ENCODE peak calls at places on chromosome 12, in eight cellular contexts. One of them, this sample, is unnamed.

GRCh38 chr12:122841544-122842321 is 6.5 kb downstream of the HIP1R start:
- DNase-seq in uterus: no peak
- DNase-seq in GM04504: peak; percentile 64
- DNase-seq in GM12865: no peak
- DNase-seq in activated CD4-positive, alpha-beta T cell treated with anti-CD3 and anti-CD28 coated beads, Interleukin-2, amount 50 U/mL, for 4 hours: no peak
- DNase-seq in HEK293T: no peak
- DNase-seq in right cardiac atrium: no peak
- DNase-seq in CD8-positive, alpha-beta memory T cell: no peak
- DNase-seq in this sample: no peak

GRCh38 chr12:98644433-98644711 is 216 bp downstream of the IKBIP start:
- DNase-seq in GM12865: no peak
- DNase-seq in GM04504: peak; percentile 24
- DNase-seq in uterus: no peak
- DNase-seq in CD8-positive, alpha-beta memory T cell: no peak
- DNase-seq in activated CD4-positive, alpha-beta T cell treated with anti-CD3 and anti-CD28 coated beads, Interleukin-2, amount 50 U/mL, for 4 hours: no peak
- DNase-seq in right cardiac atrium: no peak
- DNase-seq in HEK293T: no peak
- DNase-seq in this sample: peak; percentile 73

GRCh38 chr12:53518381-53518780 is 11.1 kb upstream of the NPFF start:
- DNase-seq in right cardiac atrium: no peak
- DNase-seq in uterus: no peak
- DNase-seq in GM12865: no peak
- DNase-seq in CD8-positive, alpha-beta memory T cell: no peak
- DNase-seq in GM04504: no peak
- DNase-seq in HEK293T: no peak
- DNase-seq in activated CD4-positive, alpha-beta T cell treated with anti-CD3 and anti-CD28 coated beads, Interleukin-2, amount 50 U/mL, for 4 hours: no peak
- DNase-seq in this sample: no peak

GRCh38 chr12:101050631-101051030 is 159.4 kb downstream of the SLC5A8 start:
- DNase-seq in right cardiac atrium: no peak
- DNase-seq in HEK293T: no peak
- DNase-seq in CD8-positive, alpha-beta memory T cell: no peak
- DNase-seq in activated CD4-positive, alpha-beta T cell treated with anti-CD3 and anti-CD28 coated beads, Interleukin-2, amount 50 U/mL, for 4 hours: no peak
- DNase-seq in uterus: no peak
- DNase-seq in GM04504: no peak
- DNase-seq in GM12865: no peak
- DNase-seq in this sample: no peak

GRCh38 chr12:3273409-3273853 is 196.3 kb downstream of the TSPAN9 start:
- DNase-seq in GM04504: no peak
- DNase-seq in activated CD4-positive, alpha-beta T cell treated with anti-CD3 and anti-CD28 coated beads, Interleukin-2, amount 50 U/mL, for 4 hours: no peak
- DNase-seq in CD8-positive, alpha-beta memory T cell: no peak
- DNase-seq in GM12865: no peak
- DNase-seq in HEK293T: no peak
- DNase-seq in right cardiac atrium: peak; percentile 62
- DNase-seq in uterus: no peak
- DNase-seq in this sample: no peak

GRCh38 chr12:119748512-119748911 is 80.6 kb downstream of the PRKAB1 start:
- DNase-seq in GM12865: no peak
- DNase-seq in right cardiac atrium: no peak
- DNase-seq in activated CD4-positive, alpha-beta T cell treated with anti-CD3 and anti-CD28 coated beads, Interleukin-2, amount 50 U/mL, for 4 hours: no peak
- DNase-seq in CD8-positive, alpha-beta memory T cell: no peak
- DNase-seq in HEK293T: no peak
- DNase-seq in uterus: no peak
- DNase-seq in GM04504: no peak
- DNase-seq in this sample: no peak

GRCh38 chr12:26631846-26632245 is 201.1 kb downstream of the ITPR2 start:
- DNase-seq in uterus: no peak
- DNase-seq in GM12865: no peak
- DNase-seq in CD8-positive, alpha-beta memory T cell: no peak
- DNase-seq in GM04504: peak; percentile 57
- DNase-seq in activated CD4-positive, alpha-beta T cell treated with anti-CD3 and anti-CD28 coated beads, Interleukin-2, amount 50 U/mL, for 4 hours: no peak
- DNase-seq in right cardiac atrium: no peak
- DNase-seq in HEK293T: no peak
- DNase-seq in this sample: peak; percentile 67

GRCh38 chr12:12384601-12385321 is 27.9 kb downstream of the BORCS5 start:
- DNase-seq in GM12865: peak; percentile 35
- DNase-seq in right cardiac atrium: no peak
- DNase-seq in HEK293T: no peak
- DNase-seq in uterus: no peak
- DNase-seq in activated CD4-positive, alpha-beta T cell treated with anti-CD3 and anti-CD28 coated beads, Interleukin-2, amount 50 U/mL, for 4 hours: no peak
- DNase-seq in GM04504: no peak
- DNase-seq in CD8-positive, alpha-beta memory T cell: peak; percentile 33
- DNase-seq in this sample: no peak

GRCh38 chr12:88908345-88908744 is 328.1 kb upstream of the KITLG start:
- DNase-seq in uterus: no peak
- DNase-seq in GM12865: no peak
- DNase-seq in GM04504: no peak
- DNase-seq in activated CD4-positive, alpha-beta T cell treated with anti-CD3 and anti-CD28 coated beads, Interleukin-2, amount 50 U/mL, for 4 hours: no peak
- DNase-seq in right cardiac atrium: no peak
- DNase-seq in CD8-positive, alpha-beta memory T cell: no peak
- DNase-seq in HEK293T: no peak
- DNase-seq in this sample: no peak

GRCh38 chr12:113664224-113664681 is 192.6 kb upstream of the LHX5 start:
- DNase-seq in GM12865: no peak
- DNase-seq in HEK293T: no peak
- DNase-seq in activated CD4-positive, alpha-beta T cell treated with anti-CD3 and anti-CD28 coated beads, Interleukin-2, amount 50 U/mL, for 4 hours: no peak
- DNase-seq in CD8-positive, alpha-beta memory T cell: no peak
- DNase-seq in uterus: no peak
- DNase-seq in GM04504: no peak
- DNase-seq in right cardiac atrium: no peak
- DNase-seq in this sample: no peak

GRCh38 chr12:121729021-121729420 is 16.5 kb downstream of the TMEM120B start:
- DNase-seq in GM12865: no peak
- DNase-seq in right cardiac atrium: no peak
- DNase-seq in uterus: no peak
- DNase-seq in CD8-positive, alpha-beta memory T cell: no peak
- DNase-seq in activated CD4-positive, alpha-beta T cell treated with anti-CD3 and anti-CD28 coated beads, Interleukin-2, amount 50 U/mL, for 4 hours: no peak
- DNase-seq in HEK293T: no peak
- DNase-seq in GM04504: no peak
- DNase-seq in this sample: no peak

GRCh38 chr12:69106482-69107118 is 132.8 kb upstream of the CPSF6 start:
- DNase-seq in HEK293T: no peak
- DNase-seq in uterus: no peak
- DNase-seq in CD8-positive, alpha-beta memory T cell: no peak
- DNase-seq in GM12865: no peak
- DNase-seq in activated CD4-positive, alpha-beta T cell treated with anti-CD3 and anti-CD28 coated beads, Interleukin-2, amount 50 U/mL, for 4 hours: no peak
- DNase-seq in right cardiac atrium: no peak
- DNase-seq in GM04504: no peak
- DNase-seq in this sample: no peak

GRCh38 chr12:87801860-87802720 is 227.1 kb downstream of the C12orf50 start:
- DNase-seq in uterus: no peak
- DNase-seq in right cardiac atrium: no peak
- DNase-seq in CD8-positive, alpha-beta memory T cell: no peak
- DNase-seq in HEK293T: no peak
- DNase-seq in GM12865: no peak
- DNase-seq in GM04504: no peak
- DNase-seq in activated CD4-positive, alpha-beta T cell treated with anti-CD3 and anti-CD28 coated beads, Interleukin-2, amount 50 U/mL, for 4 hours: no peak
- DNase-seq in this sample: peak; percentile 45

GRCh38 chr12:20620311-20620710 is 74.8 kb upstream of the SLCO1C1 start:
- DNase-seq in CD8-positive, alpha-beta memory T cell: no peak
- DNase-seq in activated CD4-positive, alpha-beta T cell treated with anti-CD3 and anti-CD28 coated beads, Interleukin-2, amount 50 U/mL, for 4 hours: no peak
- DNase-seq in uterus: no peak
- DNase-seq in GM12865: no peak
- DNase-seq in right cardiac atrium: no peak
- DNase-seq in GM04504: no peak
- DNase-seq in HEK293T: no peak
- DNase-seq in this sample: no peak

GRCh38 chr12:66103011-66103913 is 27.3 kb downstream of the LLPH start:
- DNase-seq in HEK293T: no peak
- DNase-seq in GM12865: peak; percentile 26
- DNase-seq in activated CD4-positive, alpha-beta T cell treated with anti-CD3 and anti-CD28 coated beads, Interleukin-2, amount 50 U/mL, for 4 hours: no peak
- DNase-seq in uterus: no peak
- DNase-seq in CD8-positive, alpha-beta memory T cell: no peak
- DNase-seq in right cardiac atrium: no peak
- DNase-seq in GM04504: no peak
- DNase-seq in this sample: no peak

GRCh38 chr12:94795053-94795452 is 144.7 kb upstream of the TMCC3 start:
- DNase-seq in uterus: no peak
- DNase-seq in CD8-positive, alpha-beta memory T cell: no peak
- DNase-seq in activated CD4-positive, alpha-beta T cell treated with anti-CD3 and anti-CD28 coated beads, Interleukin-2, amount 50 U/mL, for 4 hours: no peak
- DNase-seq in GM12865: no peak
- DNase-seq in right cardiac atrium: no peak
- DNase-seq in GM04504: no peak
- DNase-seq in HEK293T: no peak
- DNase-seq in this sample: no peak

GRCh38 chr12:99915251-99916082 is 69.3 kb downstream of the ANKS1B start:
- DNase-seq in activated CD4-positive, alpha-beta T cell treated with anti-CD3 and anti-CD28 coated beads, Interleukin-2, amount 50 U/mL, for 4 hours: no peak
- DNase-seq in CD8-positive, alpha-beta memory T cell: no peak
- DNase-seq in HEK293T: no peak
- DNase-seq in right cardiac atrium: no peak
- DNase-seq in GM12865: no peak
- DNase-seq in uterus: no peak
- DNase-seq in GM04504: no peak
- DNase-seq in this sample: no peak

GRCh38 chr12:67107751-67108269 is 161.3 kb upstream of the CAND1 start:
- DNase-seq in CD8-positive, alpha-beta memory T cell: no peak
- DNase-seq in HEK293T: no peak
- DNase-seq in GM04504: no peak
- DNase-seq in activated CD4-positive, alpha-beta T cell treated with anti-CD3 and anti-CD28 coated beads, Interleukin-2, amount 50 U/mL, for 4 hours: no peak
- DNase-seq in uterus: no peak
- DNase-seq in GM12865: no peak
- DNase-seq in right cardiac atrium: no peak
- DNase-seq in this sample: no peak

GRCh38 chr12:89239534-89239933 is 112.8 kb downstream of the DUSP6 start:
- DNase-seq in activated CD4-positive, alpha-beta T cell treated with anti-CD3 and anti-CD28 coated beads, Interleukin-2, amount 50 U/mL, for 4 hours: no peak
- DNase-seq in uterus: no peak
- DNase-seq in GM12865: no peak
- DNase-seq in HEK293T: no peak
- DNase-seq in right cardiac atrium: no peak
- DNase-seq in CD8-positive, alpha-beta memory T cell: no peak
- DNase-seq in GM04504: no peak
- DNase-seq in this sample: no peak

GRCh38 chr12:108647199-108647935 is 13.7 kb upstream of the SELPLG start:
- DNase-seq in GM04504: no peak
- DNase-seq in activated CD4-positive, alpha-beta T cell treated with anti-CD3 and anti-CD28 coated beads, Interleukin-2, amount 50 U/mL, for 4 hours: no peak
- DNase-seq in CD8-positive, alpha-beta memory T cell: no peak
- DNase-seq in HEK293T: no peak
- DNase-seq in right cardiac atrium: no peak
- DNase-seq in uterus: no peak
- DNase-seq in GM12865: no peak
- DNase-seq in this sample: no peak

GRCh38 chr12:267581-268482 is 5.2 kb upstream of the SLC6A13 start:
- DNase-seq in CD8-positive, alpha-beta memory T cell: no peak
- DNase-seq in uterus: no peak
- DNase-seq in GM12865: no peak
- DNase-seq in activated CD4-positive, alpha-beta T cell treated with anti-CD3 and anti-CD28 coated beads, Interleukin-2, amount 50 U/mL, for 4 hours: no peak
- DNase-seq in right cardiac atrium: no peak
- DNase-seq in HEK293T: no peak
- DNase-seq in GM04504: no peak
- DNase-seq in this sample: no peak

GRCh38 chr12:48004039-48004940 is at the start of gene COL2A1:
- DNase-seq in GM04504: no peak
- DNase-seq in HEK293T: no peak
- DNase-seq in CD8-positive, alpha-beta memory T cell: no peak
- DNase-seq in right cardiac atrium: no peak
- DNase-seq in GM12865: no peak
- DNase-seq in uterus: no peak
- DNase-seq in activated CD4-positive, alpha-beta T cell treated with anti-CD3 and anti-CD28 coated beads, Interleukin-2, amount 50 U/mL, for 4 hours: no peak
- DNase-seq in this sample: peak; percentile 12

GRCh38 chr12:25549120-25549519 is 4.0 kb downstream of the LMNTD1 start:
- DNase-seq in activated CD4-positive, alpha-beta T cell treated with anti-CD3 and anti-CD28 coated beads, Interleukin-2, amount 50 U/mL, for 4 hours: no peak
- DNase-seq in uterus: no peak
- DNase-seq in CD8-positive, alpha-beta memory T cell: no peak
- DNase-seq in GM04504: no peak
- DNase-seq in HEK293T: no peak
- DNase-seq in right cardiac atrium: no peak
- DNase-seq in GM12865: no peak
- DNase-seq in this sample: no peak

GRCh38 chr12:87667378-87667777 is 361.8 kb downstream of the C12orf50 start:
- DNase-seq in CD8-positive, alpha-beta memory T cell: no peak
- DNase-seq in right cardiac atrium: no peak
- DNase-seq in GM12865: no peak
- DNase-seq in GM04504: no peak
- DNase-seq in activated CD4-positive, alpha-beta T cell treated with anti-CD3 and anti-CD28 coated beads, Interleukin-2, amount 50 U/mL, for 4 hours: no peak
- DNase-seq in HEK293T: no peak
- DNase-seq in uterus: no peak
- DNase-seq in this sample: no peak

GRCh38 chr12:46523863-46524770 is 151.5 kb upstream of the SLC38A2 start:
- DNase-seq in GM12865: no peak
- DNase-seq in GM04504: peak; percentile 80
- DNase-seq in HEK293T: no peak
- DNase-seq in CD8-positive, alpha-beta memory T cell: no peak
- DNase-seq in uterus: no peak
- DNase-seq in right cardiac atrium: no peak
- DNase-seq in activated CD4-positive, alpha-beta T cell treated with anti-CD3 and anti-CD28 coated beads, Interleukin-2, amount 50 U/mL, for 4 hours: peak; percentile 30
- DNase-seq in this sample: no peak

GRCh38 chr12:3456809-3457208 is 34.2 kb upstream of the PRMT8 start:
- DNase-seq in activated CD4-positive, alpha-beta T cell treated with anti-CD3 and anti-CD28 coated beads, Interleukin-2, amount 50 U/mL, for 4 hours: no peak
- DNase-seq in uterus: no peak
- DNase-seq in GM04504: no peak
- DNase-seq in right cardiac atrium: no peak
- DNase-seq in GM12865: peak; percentile 3
- DNase-seq in CD8-positive, alpha-beta memory T cell: no peak
- DNase-seq in HEK293T: peak; percentile 17
- DNase-seq in this sample: no peak

GRCh38 chr12:97229036-97229435 is 233.6 kb upstream of the RMST start:
- DNase-seq in CD8-positive, alpha-beta memory T cell: no peak
- DNase-seq in right cardiac atrium: no peak
- DNase-seq in uterus: no peak
- DNase-seq in HEK293T: no peak
- DNase-seq in activated CD4-positive, alpha-beta T cell treated with anti-CD3 and anti-CD28 coated beads, Interleukin-2, amount 50 U/mL, for 4 hours: no peak
- DNase-seq in GM12865: no peak
- DNase-seq in GM04504: no peak
- DNase-seq in this sample: peak; percentile 40

GRCh38 chr12:18643673-18644072 is 94.1 kb downstream of the PLCZ1 start:
- DNase-seq in GM04504: peak; percentile 5
- DNase-seq in GM12865: no peak
- DNase-seq in activated CD4-positive, alpha-beta T cell treated with anti-CD3 and anti-CD28 coated beads, Interleukin-2, amount 50 U/mL, for 4 hours: no peak
- DNase-seq in right cardiac atrium: no peak
- DNase-seq in HEK293T: no peak
- DNase-seq in CD8-positive, alpha-beta memory T cell: no peak
- DNase-seq in uterus: peak; percentile 36
- DNase-seq in this sample: no peak

This sample was measured in dermis microvascular lymphatic vessel endothelial cell.